ENCODE peak calls at places on chromosome 2, in ten cellular contexts. O is tibial artery; Y is psoas muscle; A is IMR-90; L is upper lobe of left lung; Q is small intestine; I is adrenal gland; J is effector memory CD4-positive, alpha-beta T cell; W is H1; M is CD8-positive, alpha-beta memory T cell. P is an unnamed sample.

GRCh38 chr2:122421777-122422176 is 666.3 kb downstream of the TSN start:
- DNase-seq in I (no peak), Y (no peak), O (no peak), M (no peak), J (no peak), W (no peak), Q (no peak), A (no peak), L (no peak), P (no peak)

GRCh38 chr2:3461781-3462492 is 57.4 kb downstream of the ADI1 start:
- DNase-seq in A (peak; percentile 65), J (no peak), W (no peak), Y (no peak), I (no peak), L (no peak), M (peak; percentile 36), Q (peak; percentile 62), O (no peak), P (peak; percentile 37)

GRCh38 chr2:96816836-96817702 is 1.0 kb downstream of the CNNM3 start:
- DNase-seq in Y (no peak), M (no peak), I (no peak), W (no peak), A (peak; percentile 27), O (no peak), J (no peak), Q (no peak), L (no peak), P (no peak)

GRCh38 chr2:189679224-189679623 is 4.8 kb downstream of the ANKAR start:
- DNase-seq in L (no peak), Q (no peak), Y (no peak), J (no peak), A (peak; percentile 18), O (no peak), M (no peak), I (no peak), W (no peak), P (no peak)

GRCh38 chr2:240111253-240111652 is 24.9 kb downstream of the COPS9 start:
- DNase-seq in O (no peak), A (peak; percentile 0), W (no peak), J (no peak), I (no peak), M (no peak), L (no peak), Y (no peak), Q (no peak), P (no peak)

GRCh38 chr2:151947524-151948165 is 119.4 kb upstream of the ARL5A start:
- DNase-seq in Y (peak; percentile 20), J (no peak), L (no peak), Q (no peak), O (peak; percentile 60), I (peak; percentile 85), A (no peak), W (no peak), M (no peak), P (no peak)

GRCh38 chr2:12177052-12177994 is 430.9 kb downstream of the LPIN1 start:
- DNase-seq in Y (peak; percentile 58), O (peak; percentile 67), W (no peak), M (peak; percentile 20), A (peak; percentile 76), I (peak; percentile 95), Q (peak; percentile 8), L (no peak), J (no peak), P (peak; percentile 92)

GRCh38 chr2:15941483-15941853 is 1.1 kb downstream of the MYCN start:
- DNase-seq in O (no peak), J (no peak), M (no peak), L (peak; percentile 54), Q (peak; percentile 33), W (peak; percentile 64), Y (no peak), I (no peak), A (no peak), P (peak; percentile 100)

GRCh38 chr2:221463235-221463896 is 108.7 kb downstream of the EPHA4 start:
- DNase-seq in O (no peak), A (no peak), I (no peak), Q (no peak), W (no peak), Y (no peak), J (no peak), M (no peak), L (no peak), P (no peak)

GRCh38 chr2:64854773-64855237 is 134.4 kb upstream of the SLC1A4 start:
- DNase-seq in W (no peak), Y (peak; percentile 39), I (peak; percentile 86), O (peak; percentile 76), M (no peak), L (no peak), A (peak; percentile 64), J (no peak), Q (no peak), P (no peak)

GRCh38 chr2:64398730-64399129 is 55.2 kb upstream of the LGALSL start:
- DNase-seq in W (no peak), Q (no peak), L (no peak), M (no peak), O (no peak), A (no peak), I (no peak), Y (no peak), J (no peak), P (no peak)

GRCh38 chr2:188604579-188604978 is 312.9 kb downstream of the GULP1 start:
- DNase-seq in M (no peak), Y (no peak), I (no peak), Q (no peak), O (no peak), W (no peak), L (no peak), A (peak; percentile 16), J (no peak), P (no peak)

GRCh38 chr2:219285894-219286425 is 6.8 kb downstream of the DNAJB2 start:
- DNase-seq in J (no peak), Q (no peak), O (no peak), A (peak; percentile 57), M (no peak), W (no peak), L (peak; percentile 25), Y (no peak), I (peak; percentile 60), P (peak; percentile 55)

GRCh38 chr2:15158532-15158931 is 402.6 kb downstream of the NBAS start:
- DNase-seq in O (no peak), M (no peak), I (no peak), Q (no peak), W (no peak), J (no peak), A (no peak), L (no peak), Y (no peak), P (no peak)

GRCh38 chr2:97736608-97737330 is 23.4 kb downstream of the ZAP70 start:
- DNase-seq in Y (no peak), O (no peak), A (no peak), J (no peak), Q (no peak), I (no peak), W (no peak), L (peak; percentile 64), M (no peak), P (no peak)

GRCh38 chr2:36885605-36886004 is 80.7 kb downstream of the STRN start:
- DNase-seq in Q (no peak), O (no peak), I (no peak), W (no peak), L (no peak), J (no peak), Y (no peak), M (no peak), A (no peak), P (no peak)
- H3K36me3 ChIP-seq in Q (no peaks in the 10 kb centered on the region), O (peaks cover 58% of the 10 kb centered on the region), I (peaks cover 11% of the 10 kb centered on the region), W (no peaks in the 10 kb centered on the region), L (peaks cover 5% of the 10 kb centered on the region), J (peaks cover 30% of the 10 kb centered on the region), Y (peaks cover 66% of the 10 kb centered on the region), M (peaks cover 17% of the 10 kb centered on the region), A (peaks cover 11% of the 10 kb centered on the region), P (peaks cover 3% of the 10 kb centered on the region)

GRCh38 chr2:178722296-178722695 is 84.9 kb downstream of the TTN start:
- DNase-seq in W (no peak), Y (no peak), O (no peak), A (no peak), Q (no peak), J (no peak), L (no peak), I (no peak), M (no peak), P (no peak)

GRCh38 chr2:178718283-178718682 is 88.9 kb downstream of the TTN start:
- DNase-seq in I (no peak), M (no peak), L (no peak), J (no peak), W (no peak), O (no peak), Y (no peak), Q (no peak), A (no peak), P (no peak)

GRCh38 chr2:178718988-178719387 is 88.2 kb downstream of the TTN start:
- DNase-seq in J (no peak), Q (no peak), I (no peak), L (no peak), M (no peak), A (no peak), W (no peak), O (no peak), Y (no peak), P (no peak)

GRCh38 chr2:178715366-178715765 is 91.9 kb downstream of the TTN start:
- DNase-seq in Y (no peak), Q (no peak), W (no peak), O (no peak), L (no peak), M (no peak), I (no peak), J (no peak), A (no peak), P (no peak)

GRCh38 chr2:178716394-178716793 is 90.8 kb downstream of the TTN start:
- DNase-seq in W (no peak), Y (no peak), A (no peak), J (no peak), O (no peak), I (no peak), M (no peak), L (no peak), Q (no peak), P (no peak)
- H3K4me1 ChIP-seq in W (no peaks in the 10 kb centered on the region), Y (peaks cover 89% of the 10 kb centered on the region), A (no peaks in the 10 kb centered on the region), J (no peaks in the 10 kb centered on the region), O (no peaks in the 10 kb centered on the region), I (no peaks in the 10 kb centered on the region), M (no peaks in the 10 kb centered on the region), L (no peaks in the 10 kb centered on the region), Q (no peaks in the 10 kb centered on the region), P (no peaks in the 10 kb centered on the region)

DNA sequence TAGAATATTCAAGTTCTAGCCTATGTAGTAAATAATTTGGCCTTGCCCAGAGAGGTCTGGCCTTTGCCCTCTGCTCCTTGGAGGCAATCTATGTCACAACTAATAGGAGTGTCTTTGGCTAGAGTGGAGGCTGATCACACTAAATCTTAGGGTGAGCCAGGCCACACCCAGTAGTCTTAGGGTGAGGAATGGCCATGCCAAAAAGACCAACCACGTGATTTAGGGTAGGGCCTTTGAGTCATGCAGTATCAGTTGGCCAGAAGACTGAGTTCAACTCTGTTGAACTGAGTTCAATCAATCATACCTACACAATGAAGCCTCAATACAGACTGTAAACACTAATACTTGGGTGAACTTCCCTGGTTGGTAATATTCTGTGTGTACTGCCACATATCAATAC is 26.0 kb upstream of the FLACC1 start:
- DNase-seq in W (no peak), A (no peak), I (peak; percentile 64), J (no peak), Y (no peak), O (no peak), Q (peak; percentile 97), L (no peak), M (no peak), P (no peak)
- H3K36me3 ChIP-seq in W (peaks cover 4% of the 10 kb centered on the region), A (peaks cover 30% of the 10 kb centered on the region), I (peaks cover 54% of the 10 kb centered on the region), J (peaks cover 74% of the 10 kb centered on the region), Y (peaks cover 100% of the 10 kb centered on the region), O (peaks cover 87% of the 10 kb centered on the region), Q (peaks cover 19% of the 10 kb centered on the region), L (peaks cover 15% of the 10 kb centered on the region), M (peaks cover 38% of the 10 kb centered on the region), P (peaks cover 36% of the 10 kb centered on the region)

GRCh38 chr2:172454404-172455120 is 27.2 kb downstream of the ITGA6 start:
- DNase-seq in L (no peak), W (no peak), J (no peak), Y (no peak), M (no peak), Q (no peak), O (no peak), I (no peak), A (no peak), P (no peak)
- H3K4me1 ChIP-seq in L (peaks cover 18% of the 10 kb centered on the region), W (peaks cover 38% of the 10 kb centered on the region), J (peaks cover 43% of the 10 kb centered on the region), Y (peaks cover 16% of the 10 kb centered on the region), M (peaks cover 82% of the 10 kb centered on the region), Q (peaks cover 16% of the 10 kb centered on the region), O (peaks cover 9% of the 10 kb centered on the region), I (no peaks in the 10 kb centered on the region), A (peaks cover 2% of the 10 kb centered on the region), P (no peaks in the 10 kb centered on the region)

P was measured in BE2C.